ENCODE peak calls at places on chromosomes 4 and X, in seven cellular contexts. B is lower leg skin; J is NCI-H446 treated with DMSO at 0.1 percent for 48 hours; K is body of pancreas; Z is CD8-positive, alpha-beta T cell; C is stimulated activated CD4-positive, alpha-beta T cell treated with anti-CD3 and anti-CD28 coated beads, Interleukin-12 subunit alpha, Interleukin-12 subunit beta, amount 100 ng/mL, for 4 hours; U is ovary. W is an unnamed sample.
A peak's percentile ranks its signal among the peaks of the same experiment; 100 is the strongest.

GRCh38 chrX:136262812-136263315 is 11.7 kb upstream of the MAP7D3 start:
- DNase-seq in B (no peak), C (no peak), J (no peak), K (no peak), U (no peak), Z (no peak), W (no peak)

GRCh38 chr4:48341776-48342558 is 638 bp downstream of the SLAIN2 start:
- DNase-seq in B (peak; percentile 93), K (peak; percentile 53), J (no peak), U (peak; percentile 40), C (peak; percentile 46), Z (peak; percentile 47), W (peak; percentile 47)

GRCh38 chr4:142036795-142037583 is 400.6 kb downstream of the IL15 start:
- DNase-seq in J (no peak), B (no peak), K (no peak), Z (no peak), C (no peak), U (no peak), W (no peak)

GRCh38 chr4:159137176-159137575 is 34.3 kb downstream of the RAPGEF2 start:
- DNase-seq in Z (no peak), C (no peak), J (no peak), U (no peak), B (no peak), K (peak; percentile 13), W (no peak)

GRCh38 chrX:105191878-105192277 is 28.6 kb downstream of the TEX13A start:
- DNase-seq in B (no peak), Z (no peak), J (no peak), C (no peak), K (peak; percentile 2), U (no peak), W (peak; percentile 19)

GRCh38 chr4:7781361-7781760 is 158.3 kb downstream of the AFAP1 start:
- DNase-seq in B (no peak), Z (no peak), K (no peak), J (no peak), C (no peak), U (no peak), W (peak; percentile 71)

GRCh38 chr4:109739547-109739946 is 9.7 kb upstream of the PLA2G12A start:
- DNase-seq in Z (no peak), B (no peak), C (no peak), K (no peak), J (no peak), U (no peak), W (no peak)

GRCh38 chr4:151034829-151035228 is 19.7 kb upstream of the LRBA start:
- DNase-seq in U (no peak), B (no peak), C (no peak), J (no peak), Z (no peak), K (no peak), W (no peak)

GRCh38 chr4:98232202-98232601 is 29.0 kb upstream of the RAP1GDS1 start:
- DNase-seq in U (no peak), B (no peak), J (no peak), C (no peak), Z (no peak), K (no peak), W (no peak)

GRCh38 chrX:119758682-119759332 is 419 bp downstream of the SOWAHD start:
- DNase-seq in K (no peak), B (no peak), Z (peak; percentile 25), U (peak; percentile 14), J (no peak), C (peak; percentile 24), W (peak; percentile 36)

GRCh38 chr4:46404961-46405360 is 15.0 kb upstream of the GABRA2 start:
- DNase-seq in K (peak; percentile 3), J (no peak), B (no peak), C (no peak), U (no peak), Z (no peak), W (no peak)

GRCh38 chr4:77581724-77582123 is 23.9 kb upstream of the CXCL13 start:
- DNase-seq in C (no peak), B (no peak), K (no peak), Z (no peak), J (no peak), U (no peak), W (no peak)

GRCh38 chrX:33001107-33001506 is 210.2 kb downstream of the DMD start:
- DNase-seq in C (no peak), K (no peak), B (no peak), J (no peak), U (no peak), Z (no peak), W (no peak)

GRCh38 chrX:39011454-39012204 is 210.4 kb downstream of the MID1IP1 start:
- DNase-seq in Z (no peak), J (no peak), B (no peak), U (no peak), K (no peak), C (no peak), W (no peak)

GRCh38 chr4:105126311-105127153 is 20.1 kb upstream of the TET2 start:
- DNase-seq in J (no peak), Z (no peak), K (no peak), C (no peak), U (no peak), B (no peak), W (no peak)

GRCh38 chrX:12771445-12772069 is 19.7 kb upstream of the PRPS2 start:
- DNase-seq in U (no peak), C (peak; percentile 61), K (peak; percentile 60), Z (peak; percentile 58), J (no peak), B (no peak), W (peak; percentile 23)

GRCh38 chr4:55038176-55038890 is 87.1 kb downstream of the KDR start:
- DNase-seq in K (peak; percentile 49), C (no peak), U (peak; percentile 16), Z (no peak), B (no peak), J (no peak), W (peak; percentile 21)

GRCh38 chrX:130626521-130626920 is 224.7 kb downstream of the RBMX2 start:
- DNase-seq in B (no peak), Z (no peak), K (no peak), C (no peak), U (no peak), J (no peak), W (no peak)

GRCh38 chrX:153778684-153779101 is 2.1 kb upstream of the SRPK3 start:
- DNase-seq in Z (no peak), C (no peak), U (no peak), B (no peak), J (no peak), K (no peak), W (no peak)

GRCh38 chr4:127975121-127975770 is 10.0 kb downstream of the ABHD18 start:
- DNase-seq in J (no peak), U (no peak), B (no peak), C (no peak), K (no peak), Z (no peak), W (no peak)

GRCh38 chr4:22345678-22346077 is 170.2 kb downstream of the ADGRA3 start:
- DNase-seq in B (no peak), U (no peak), K (no peak), J (no peak), Z (no peak), C (no peak), W (no peak)

GRCh38 chrX:22059800-22060199 is 27.7 kb downstream of the PHEX start:
- DNase-seq in U (no peak), J (no peak), Z (no peak), K (no peak), B (no peak), C (no peak), W (no peak)

GRCh38 chr4:2260336-2261109 is 1.4 kb downstream of the MXD4 start:
- DNase-seq in K (peak; percentile 10), B (peak; percentile 87), C (no peak), Z (no peak), J (no peak), U (peak; percentile 44), W (no peak)

GRCh38 chr4:24559889-24560288 is 24.5 kb downstream of the DHX15 start:
- DNase-seq in J (no peak), Z (no peak), U (no peak), K (no peak), C (no peak), B (no peak), W (no peak)

GRCh38 chrX:30488092-30488491 is 89.5 kb downstream of the TASL start:
- DNase-seq in J (no peak), C (no peak), U (no peak), B (no peak), K (no peak), Z (no peak), W (peak; percentile 11)

GRCh38 chrX:52983526-52983925 is 25.2 kb upstream of the FAM156A start:
- DNase-seq in Z (no peak), J (no peak), U (no peak), B (peak; percentile 43), C (no peak), K (no peak), W (no peak)

GRCh38 chr4:7817877-7818675 is 121.6 kb downstream of the AFAP1 start:
- DNase-seq in K (peak; percentile 70), B (peak; percentile 82), U (peak; percentile 62), C (no peak), Z (no peak), J (peak; percentile 19), W (no peak)

GRCh38 chr4:167715176-167715575 is 377.2 kb upstream of the ANXA10 start:
- DNase-seq in U (no peak), J (no peak), B (no peak), Z (no peak), K (no peak), C (no peak), W (no peak)

GRCh38 chrX:155028749-155029360 is 2.2 kb downstream of the FUNDC2 start:
- DNase-seq in U (no peak), C (no peak), K (peak; percentile 18), Z (no peak), B (no peak), J (no peak), W (no peak)

GRCh38 chrX:130260316-130260715 is 8.4 kb downstream of the ZNF280C start:
- DNase-seq in J (no peak), C (no peak), Z (no peak), B (no peak), K (no peak), U (no peak), W (no peak)

GRCh38 chr4:172546782-172547181 is 621.8 kb upstream of the GALNT7 start:
- DNase-seq in J (no peak), U (no peak), K (no peak), B (no peak), Z (no peak), C (no peak), W (no peak)